ENCODE peak calls at places on chromosomes 16 and 17, in eight cellular contexts. T is stomach; J is naive thymus-derived CD8-positive, alpha-beta T cell; I is T-helper 1 cell; X is CD4-positive, CD25-positive, alpha-beta regulatory T cell; U is stimulated activated CD4-positive, alpha-beta T cell treated with anti-CD3 and anti-CD28 coated beads, Interleukin-4, amount 100 ng/mL, for 1 hour; P is astrocyte; S is COR-L47. A is an unnamed sample.

GRCh38 chr17:33521784-33522183 is 228.7 kb upstream of the ASIC2 start:
- DNase-seq in I (no peak), P (no peak), T (no peak), S (peak), U (no peak), X (no peak), J (no peak), A (no peak)

GRCh38 chr17:18187816-18188761 is 4.5 kb downstream of the ALKBH5 start:
- DNase-seq in T (no peak), I (no peak), U (no peak), X (no peak), P (peak), J (no peak), S (no peak), A (no peak)

GRCh38 chr16:83928341-83929055 is 24.5 kb upstream of the OSGIN1 start:
- DNase-seq in U (no peak), P (peak), I (no peak), X (no peak), S (no peak), J (no peak), T (no peak), A (no peak)

GRCh38 chr17:50051082-50051576 is 4.8 kb upstream of the ITGA3 start:
- DNase-seq in S (no peak), I (no peak), P (peak), X (no peak), T (peak), J (no peak), U (peak), A (no peak)

GRCh38 chr17:57004944-57005579 is 27.1 kb downstream of the SCPEP1 start:
- DNase-seq in S (peak), U (no peak), I (no peak), J (no peak), P (no peak), X (no peak), T (peak), A (no peak)

GRCh38 chr16:80637621-80638020 is 96.8 kb downstream of the DYNLRB2 start:
- DNase-seq in S (no peak), X (no peak), I (no peak), P (no peak), T (no peak), J (no peak), U (no peak), A (no peak)

GRCh38 chr17:79563237-79564013 is 47.4 kb downstream of the RBFOX3 start:
- DNase-seq in X (no peak), S (no peak), T (no peak), I (no peak), P (peak), U (no peak), J (no peak), A (no peak)

GRCh38 chr17:310111-311010 is 42.2 kb downstream of the RPH3AL start:
- DNase-seq in X (no peak), U (no peak), T (no peak), P (no peak), I (no peak), S (no peak), J (no peak), A (no peak)

GRCh38 chr16:75446416-75446815 is 13.1 kb upstream of the CFDP1 start:
- DNase-seq in I (no peak), T (no peak), U (no peak), J (no peak), X (no peak), S (no peak), P (no peak), A (no peak)

GRCh38 chr17:16912021-16912962 is 59.6 kb downstream of the TNFRSF13B start:
- DNase-seq in S (no peak), T (peak), X (no peak), U (no peak), I (no peak), P (no peak), J (no peak), A (no peak)

GRCh38 chr16:67967956-67968439 is 439 bp downstream of the SLC12A4 start:
- DNase-seq in X (no peak), S (no peak), U (peak), T (peak), P (no peak), J (peak), I (peak), A (peak)

GRCh38 chr16:87817910-87818309 is 51.4 kb downstream of the SLC7A5 start:
- DNase-seq in I (no peak), X (no peak), U (no peak), P (no peak), T (no peak), S (no peak), J (no peak), A (no peak)

GRCh38 chr16:27257271-27257670 is 11.3 kb downstream of the NSMCE1 start:
- DNase-seq in T (no peak), P (no peak), J (no peak), S (no peak), X (no peak), U (no peak), I (no peak), A (no peak)

GRCh38 chr17:7885357-7886226 is 3.0 kb upstream of the CHD3 start:
- DNase-seq in I (no peak), S (no peak), X (peak), U (peak), P (no peak), J (peak), T (peak), A (peak)

GRCh38 chr17:58338907-58339774 is 10.5 kb upstream of the TSPOAP1 start:
- DNase-seq in X (peak), P (peak), T (no peak), U (no peak), I (no peak), J (peak), S (no peak), A (no peak)

GRCh38 chr17:51676691-51677487 is 416.5 kb downstream of the UTP18 start:
- DNase-seq in S (no peak), I (no peak), X (no peak), J (no peak), T (no peak), P (no peak), U (no peak), A (no peak)

GRCh38 chr16:2042171-2042570 is 5.5 kb downstream of the NTHL1 start:
- DNase-seq in U (no peak), J (no peak), I (no peak), S (no peak), P (no peak), T (peak), X (no peak), A (no peak)

GRCh38 chr17:45150911-45151809 is 2.9 kb downstream of the HEXIM1 start:
- DNase-seq in J (no peak), U (no peak), S (no peak), P (no peak), T (no peak), X (no peak), I (no peak), A (no peak)

GRCh38 chr17:8606415-8606814 is 24.1 kb downstream of the MYH10 start:
- DNase-seq in I (no peak), X (no peak), U (no peak), P (no peak), S (no peak), T (no peak), J (no peak), A (no peak)

GRCh38 chr17:43755389-43755875 is 3.2 kb downstream of the SOST start:
- DNase-seq in I (no peak), T (no peak), X (no peak), P (peak), S (no peak), J (no peak), U (no peak), A (no peak)

GRCh38 chr17:70503449-70503848 is 334.1 kb downstream of the KCNJ2 start:
- DNase-seq in T (no peak), S (no peak), J (no peak), X (no peak), P (no peak), I (no peak), U (no peak), A (no peak)